ENCODE peak calls at places on chromosome 12, in eight cellular contexts. T, I, Z, V, R, W, H and M are unnamed samples.

GRCh38 chr12:95114766-95115450 is 41.5 kb upstream of the NR2C1 start:
- DNase-seq in T (no peak), I (no peak), Z (peak; percentile 49), V (no peak), R (no peak), W (no peak), H (no peak), M (no peak)

GRCh38 chr12:42199007-42199406 is 39.0 kb downstream of the YAF2 start:
- DNase-seq in T (no peak), I (no peak), Z (no peak), V (no peak), R (no peak), W (no peak), H (no peak), M (no peak)

GRCh38 chr12:57476162-57476992 is 3.3 kb downstream of the ARHGAP9 start:
- DNase-seq in T (no peak), I (peak; percentile 60), Z (no peak), V (peak; percentile 51), R (no peak), W (no peak), H (no peak), M (no peak)

GRCh38 chr12:92259852-92260251 is 114.2 kb upstream of the BTG1 start:
- DNase-seq in T (no peak), I (no peak), Z (no peak), V (no peak), R (no peak), W (no peak), H (no peak), M (no peak)

GRCh38 chr12:119061208-119061796 is 80.0 kb downstream of the SRRM4 start:
- DNase-seq in T (no peak), I (no peak), Z (peak; percentile 65), V (no peak), R (peak; percentile 83), W (peak; percentile 45), H (peak; percentile 67), M (peak; percentile 88)

GRCh38 chr12:71439613-71440392 is at the start of gene LGR5:
- DNase-seq in T (no peak), I (no peak), Z (peak; percentile 15), V (no peak), R (peak; percentile 76), W (no peak), H (peak; percentile 26), M (no peak)

GRCh38 chr12:53054112-53054878 is 4.4 kb downstream of the TNS2 start:
- DNase-seq in T (peak; percentile 99), I (peak; percentile 92), Z (peak; percentile 93), V (peak; percentile 94), R (peak; percentile 98), W (peak; percentile 94), H (peak; percentile 99), M (peak; percentile 98)

GRCh38 chr12:112482734-112483133 is 64.0 kb downstream of the PTPN11 start:
- DNase-seq in T (no peak), I (no peak), Z (no peak), V (no peak), R (no peak), W (no peak), H (no peak), M (no peak)

GRCh38 chr12:72570601-72571000 is 298.4 kb downstream of the TRHDE start:
- DNase-seq in T (no peak), I (no peak), Z (peak; percentile 30), V (no peak), R (peak; percentile 24), W (no peak), H (no peak), M (no peak)

GRCh38 chr12:8950702-8951478 is 1.4 kb upstream of the M6PR start:
- DNase-seq in T (no peak), I (no peak), Z (no peak), V (no peak), R (no peak), W (no peak), H (no peak), M (no peak)

GRCh38 chr12:108112815-108113556 is 16.1 kb upstream of the WSCD2 start:
- DNase-seq in T (no peak), I (no peak), Z (no peak), V (no peak), R (peak; percentile 32), W (no peak), H (peak; percentile 72), M (no peak)

GRCh38 chr12:106766393-106766826 is 8.1 kb upstream of the RIC8B start:
- DNase-seq in T (no peak), I (no peak), Z (no peak), V (no peak), R (no peak), W (peak; percentile 65), H (peak; percentile 97), M (no peak)

GRCh38 chr12:795305-795704 is 42.9 kb downstream of the WNK1 start:
- DNase-seq in T (no peak), I (no peak), Z (no peak), V (no peak), R (no peak), W (no peak), H (no peak), M (no peak)

GRCh38 chr12:76810690-76811434 is 46.9 kb downstream of the ZDHHC17 start:
- DNase-seq in T (no peak), I (no peak), Z (no peak), V (no peak), R (peak; percentile 50), W (no peak), H (no peak), M (no peak)

GRCh38 chr12:18296201-18296908 is 35.0 kb downstream of the PIK3C2G start:
- DNase-seq in T (no peak), I (no peak), Z (no peak), V (no peak), R (no peak), W (no peak), H (no peak), M (no peak)

GRCh38 chr12:51911307-51911706 is 4.0 kb downstream of the ACVRL1 start:
- DNase-seq in T (no peak), I (no peak), Z (no peak), V (no peak), R (no peak), W (no peak), H (no peak), M (no peak)
- H3K4me1 ChIP-seq in T (peaks cover 78% of the 10 kb centered on the region), I (no peaks in the 10 kb centered on the region), Z (no peaks in the 10 kb centered on the region), V (peaks cover 2% of the 10 kb centered on the region), R (peaks cover 22% of the 10 kb centered on the region), W (peaks cover 14% of the 10 kb centered on the region), H (peaks cover 15% of the 10 kb centered on the region), M (no peaks in the 10 kb centered on the region)

GRCh38 chr12:64825143-64826011 is 930 bp downstream of the TBC1D30 start:
- DNase-seq in T (peak; percentile 90), I (no peak), Z (no peak), V (no peak), R (no peak), W (no peak), H (peak; percentile 29), M (no peak)
- H3K27me3 ChIP-seq in T (peaks cover 33% of the 10 kb centered on the region), I (peaks cover 36% of the 10 kb centered on the region), Z (no peaks in the 10 kb centered on the region), V (peaks cover 45% of the 10 kb centered on the region), R (peaks cover 57% of the 10 kb centered on the region), W (no peaks in the 10 kb centered on the region), H (peaks cover 13% of the 10 kb centered on the region), M (no peaks in the 10 kb centered on the region)

DNA sequence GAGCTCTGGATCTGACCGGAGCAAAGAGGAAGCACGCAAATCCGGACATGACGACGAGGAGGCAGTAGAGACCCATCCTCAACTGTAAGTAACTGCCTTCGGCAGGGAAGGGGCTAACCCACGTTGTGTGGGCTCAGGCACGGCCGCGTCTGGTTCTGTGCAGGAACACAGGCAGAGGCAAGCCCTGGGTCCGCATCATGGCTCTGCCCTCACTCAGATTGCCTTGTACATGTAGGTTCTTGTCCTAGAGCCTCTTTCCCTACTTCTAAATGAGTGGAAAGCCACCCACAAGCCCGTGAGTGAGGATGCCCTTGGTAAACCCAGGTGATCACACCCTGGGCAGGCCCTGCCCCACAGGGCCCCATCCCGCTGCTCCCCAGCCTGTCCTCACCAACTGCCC is 8.9 kb upstream of the RPLP0 start:
- DNase-seq in T (no peak), I (no peak), Z (no peak), V (no peak), R (no peak), W (no peak), H (no peak), M (no peak)
- H3K27ac ChIP-seq in T (no peak overlapping the region), I (no peak overlapping the region), Z (no peak overlapping the region), V (no peak overlapping the region), R (no peak overlapping the region), W (no peak overlapping the region), H (no peak overlapping the region), M (no peak overlapping the region)

DNA sequence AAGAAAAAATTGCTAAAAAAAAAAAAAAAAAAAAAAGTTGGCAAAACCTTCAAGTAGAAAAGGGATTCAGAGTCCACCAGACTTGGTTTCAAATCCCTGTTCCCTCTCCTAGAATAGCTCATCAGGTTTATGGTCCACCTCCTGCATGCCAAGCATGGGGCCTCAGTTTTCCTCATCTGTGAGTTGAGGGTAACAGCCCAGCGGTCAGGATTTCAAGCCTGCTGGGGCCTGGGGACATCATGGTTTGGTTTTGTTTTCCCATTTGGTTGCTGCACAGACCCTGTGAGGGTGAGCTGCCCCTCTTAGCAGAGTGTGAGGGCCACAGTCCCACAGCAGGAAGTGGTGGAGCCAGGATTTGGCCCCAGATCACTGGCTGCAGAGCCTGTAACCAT is 12.5 kb downstream of the FAM222A start:
- DNase-seq in T (no peak), I (no peak), Z (no peak), V (no peak), R (no peak), W (no peak), H (no peak), M (no peak)
- H3K4me1 ChIP-seq in T (peaks cover 61% of the 10 kb centered on the region), I (no peaks in the 10 kb centered on the region), Z (no peaks in the 10 kb centered on the region), V (no peaks in the 10 kb centered on the region), R (peaks cover 3% of the 10 kb centered on the region), W (peaks cover 9% of the 10 kb centered on the region), H (no peaks in the 10 kb centered on the region), M (peaks cover 17% of the 10 kb centered on the region)